ENCODE peak calls at places on chromosomes 3 and 15, in six cellular contexts. C is activated T-cell treated with anti-CD3 and anti-CD28 coated beads, Interleukin-2, amount 50 U/mL, for 72 hours; G is activated CD4-positive, alpha-beta T cell treated with anti-CD3 and anti-CD28 coated beads, Interleukin-2, amount 10 ng/mL, durations not matched to agents 7 days and 5 days; I is ovary; Q is M059J; U is C1 segment of cervical spinal cord. K is an unnamed sample.

GRCh38 chr3:41198526-41198925 is 779 bp upstream of the CTNNB1 start:
- DNase-seq in I (peak; percentile 59), U (peak; percentile 43), Q (no peak), C (no peak), G (peak; percentile 20), K (peak; percentile 36)

GRCh38 chr3:23668430-23668904 is 137.3 kb upstream of the UBE2E1 start:
- DNase-seq in I (no peak), G (no peak), C (no peak), U (no peak), Q (peak; percentile 90), K (peak; percentile 86)

GRCh38 chr3:184750684-184751083 is 38.8 kb upstream of the MAGEF1 start:
- DNase-seq in I (no peak), G (no peak), U (no peak), Q (no peak), C (no peak), K (no peak)

GRCh38 chr15:40367038-40367672 is 9.1 kb downstream of the DISP2 start:
- DNase-seq in Q (no peak), U (peak; percentile 61), G (no peak), I (no peak), C (no peak), K (no peak)

GRCh38 chr3:133475245-133476010 is 75.6 kb downstream of the BFSP2 start:
- DNase-seq in U (no peak), I (no peak), Q (no peak), C (peak; percentile 51), G (peak; percentile 58), K (no peak)

GRCh38 chr3:177554900-177555759 is 357.8 kb upstream of the TBL1XR1 start:
- DNase-seq in U (no peak), I (no peak), Q (peak; percentile 85), C (peak; percentile 4), G (no peak), K (peak; percentile 89)

GRCh38 chr15:74215958-74216357 is 13.4 kb upstream of the STRA6 start:
- DNase-seq in G (no peak), I (no peak), Q (peak; percentile 86), C (no peak), U (no peak), K (peak; percentile 41)

GRCh38 chr3:73815966-73816365 is 191.2 kb upstream of the PDZRN3 start:
- DNase-seq in Q (no peak), U (no peak), C (no peak), G (no peak), I (no peak), K (no peak)

GRCh38 chr15:99956820-99957641 is 223.8 kb upstream of the LYSMD4 start:
- DNase-seq in G (no peak), C (no peak), I (no peak), Q (no peak), U (no peak), K (no peak)

GRCh38 chr15:89673162-89673506 is 6.0 kb downstream of the PLIN1 start:
- DNase-seq in G (peak; percentile 37), I (no peak), C (peak; percentile 37), Q (no peak), U (no peak), K (peak; percentile 38)

GRCh38 chr15:80480171-80480811 is 76.1 kb downstream of the ARNT2 start:
- DNase-seq in I (no peak), Q (peak; percentile 29), G (no peak), C (no peak), U (no peak), K (peak; percentile 59)

GRCh38 chr3:134132961-134133360 is 103.2 kb upstream of the SLCO2A1 start:
- DNase-seq in G (no peak), U (no peak), I (no peak), Q (peak; percentile 9), C (no peak), K (no peak)

GRCh38 chr3:196643201-196643749 is 3.8 kb downstream of the NRROS start:
- DNase-seq in Q (no peak), G (no peak), U (no peak), C (peak; percentile 60), I (no peak), K (no peak)

GRCh38 chr15:36590838-36591237 is 11.4 kb downstream of the CDIN1 start:
- DNase-seq in Q (peak; percentile 74), U (no peak), C (no peak), G (peak; percentile 6), I (no peak), K (peak; percentile 79)

GRCh38 chr3:195151866-195152526 is 119.0 kb downstream of the XXYLT1 start:
- DNase-seq in I (no peak), Q (peak; percentile 83), C (no peak), U (no peak), G (no peak), K (peak; percentile 88)

GRCh38 chr15:45784656-45785055 is 149.8 kb downstream of the SQOR start:
- DNase-seq in U (no peak), Q (peak; percentile 11), C (no peak), I (no peak), G (no peak), K (no peak)

GRCh38 chr3:73729969-73730440 is 105.3 kb upstream of the PDZRN3 start:
- DNase-seq in C (no peak), G (no peak), Q (no peak), U (no peak), I (no peak), K (no peak)

GRCh38 chr15:101646652-101647051 is 5.5 kb downstream of the TM2D3 start:
- DNase-seq in G (no peak), I (peak; percentile 34), Q (no peak), U (no peak), C (no peak), K (peak; percentile 29)

GRCh38 chr15:68541743-68542142 is 37.0 kb upstream of the CORO2B start:
- DNase-seq in G (no peak), Q (no peak), U (no peak), I (no peak), C (no peak), K (no peak)

GRCh38 chr15:96243701-96244100 is 86.8 kb upstream of the NR2F2 start:
- DNase-seq in I (no peak), G (no peak), Q (peak; percentile 77), U (no peak), C (no peak), K (no peak)

GRCh38 chr15:52796742-52797515 is 6.8 kb upstream of the ONECUT1 start:
- DNase-seq in G (no peak), C (no peak), Q (no peak), U (no peak), I (no peak), K (no peak)

GRCh38 chr3:133413166-133414020 is 13.5 kb downstream of the BFSP2 start:
- DNase-seq in G (no peak), Q (peak; percentile 59), C (no peak), U (no peak), I (no peak), K (peak; percentile 66)

GRCh38 chr3:127072221-127072771 is 89.4 kb downstream of the PLXNA1 start:
- DNase-seq in G (no peak), Q (no peak), I (no peak), C (no peak), U (no peak), K (no peak)

GRCh38 chr3:4531478-4532025 is 38.4 kb downstream of the ITPR1 start:
- DNase-seq in I (no peak), U (no peak), G (no peak), C (no peak), Q (peak; percentile 58), K (no peak)

GRCh38 chr3:105355355-105356063 is 11.2 kb upstream of the ALCAM start:
- DNase-seq in U (no peak), Q (peak; percentile 94), G (no peak), I (no peak), C (no peak), K (peak; percentile 61)

GRCh38 chr15:35692256-35692867 is 146.4 kb upstream of the DPH6 start:
- DNase-seq in U (no peak), C (no peak), G (no peak), Q (no peak), I (no peak), K (peak; percentile 22)

GRCh38 chr3:3578723-3579122 is 220.5 kb upstream of the LRRN1 start:
- DNase-seq in Q (no peak), G (no peak), C (no peak), I (no peak), U (no peak), K (no peak)

GRCh38 chr3:139364549-139364948 is 20.7 kb downstream of the MRPS22 start:
- DNase-seq in U (no peak), Q (no peak), C (no peak), G (no peak), I (no peak), K (no peak)

GRCh38 chr3:78003090-78003489 is 963.2 kb downstream of the ROBO2 start:
- DNase-seq in G (no peak), I (no peak), U (no peak), Q (peak; percentile 9), C (no peak), K (peak; percentile 5)

GRCh38 chr15:40436116-40436891 is 4.4 kb upstream of the BAHD1 start:
- DNase-seq in Q (no peak), I (peak; percentile 71), G (no peak), C (no peak), U (no peak), K (peak; percentile 48)

GRCh38 chr3:57890874-57891273 is 117.3 kb upstream of the FLNB start:
- DNase-seq in G (no peak), C (no peak), U (no peak), I (no peak), Q (peak; percentile 1), K (no peak)

GRCh38 chr3:14042680-14043079 is 82.0 kb downstream of the CHCHD4 start:
- DNase-seq in G (no peak), C (no peak), I (no peak), Q (peak; percentile 27), U (no peak), K (peak; percentile 50)

GRCh38 chr3:65995030-65995429 is 43.7 kb downstream of the MAGI1 start:
- DNase-seq in C (no peak), I (no peak), U (no peak), Q (peak; percentile 56), G (no peak), K (peak; percentile 75)

GRCh38 chr3:127423856-127424765 is 136.3 kb upstream of the PRR20G start:
- DNase-seq in C (no peak), I (no peak), G (no peak), Q (no peak), U (no peak), K (no peak)

GRCh38 chr15:64515196-64515595 is 54.8 kb downstream of the ZNF609 start:
- DNase-seq in Q (no peak), C (no peak), I (no peak), U (no peak), G (no peak), K (no peak)